ENCODE peak calls at places on chromosomes 13 and 19, in four cellular contexts. K is colonic mucosa, L is tibial nerve, S is neural progenitor cell. X is an unnamed sample.
A peak's percentile ranks its signal among the peaks of the same experiment; 100 is the strongest.

GRCh38 chr19:38838208-38838985 is 6.8 kb upstream of the ECH1 start:
- DNase-seq in K (no peak), L (no peak), S (no peak), X (no peak)

GRCh38 chr19:873084-874019 is 13.9 kb downstream of the CFD start:
- DNase-seq in K (peak; percentile 74), L (no peak), S (peak; percentile 62), X (no peak)

GRCh38 chr19:860481-861098 is 1.1 kb downstream of the CFD start:
- DNase-seq in K (peak; percentile 71), L (peak; percentile 66), S (peak; percentile 75), X (peak; percentile 52)

GRCh38 chr19:32223595-32224370 is 121.6 kb upstream of the ZNF507 start:
- DNase-seq in K (no peak), L (no peak), S (peak; percentile 30), X (no peak)

GRCh38 chr19:55216461-55217198 is 7.3 kb upstream of the PTPRH start:
- DNase-seq in K (peak; percentile 90), L (peak; percentile 73), S (peak; percentile 95), X (peak; percentile 84)

GRCh38 chr13:99548448-99548847 is 47.2 kb downstream of the TM9SF2 start:
- DNase-seq in K (no peak), L (no peak), S (no peak), X (no peak)

GRCh38 chr13:105848494-105848893 is 687.0 kb downstream of the EFNB2 start:
- DNase-seq in K (no peak), L (no peak), S (no peak), X (no peak)

GRCh38 chr19:23817519-23817918 is 58.8 kb upstream of the ZNF681 start:
- DNase-seq in K (peak; percentile 27), L (no peak), S (peak; percentile 25), X (no peak)

GRCh38 chr19:737591-738093 is 13.3 kb upstream of the MISP start:
- DNase-seq in K (peak; percentile 70), L (peak; percentile 24), S (peak; percentile 63), X (peak; percentile 49)

GRCh38 chr19:53898680-53899341 is 10.3 kb upstream of the CACNG7 start:
- DNase-seq in K (no peak), L (no peak), S (peak; percentile 98), X (no peak)

GRCh38 chr13:111864566-111864965 is 202.4 kb upstream of the SOX1 start:
- DNase-seq in K (no peak), L (no peak), S (no peak), X (no peak)

GRCh38 chr13:32734511-32734910 is 148.3 kb downstream of the PDS5B start:
- DNase-seq in K (no peak), L (peak; percentile 21), S (no peak), X (no peak)

GRCh38 chr13:66264976-66265375 is 965.2 kb downstream of the PCDH9 start:
- DNase-seq in K (no peak), L (no peak), S (peak; percentile 15), X (no peak)

GRCh38 chr19:52527954-52528326 is 472 bp downstream of the ZNF808 start:
- DNase-seq in K (no peak), L (no peak), S (peak; percentile 47), X (no peak)

GRCh38 chr13:44298314-44298713 is 75.3 kb upstream of the SERP2 start:
- DNase-seq in K (no peak), L (no peak), S (no peak), X (no peak)

GRCh38 chr13:51704399-51705306 is 99.3 kb downstream of the DHRS12 start:
- DNase-seq in K (no peak), L (no peak), S (no peak), X (no peak)

GRCh38 chr19:39516270-39516669 is 1.3 kb downstream of the SELENOV start:
- DNase-seq in K (no peak), L (no peak), S (no peak), X (no peak)

GRCh38 chr13:74194856-74195255 is 60.7 kb upstream of the KLF12 start:
- DNase-seq in K (no peak), L (no peak), S (no peak), X (no peak)

GRCh38 chr19:14072535-14073231 is at the start of gene MISP3:
- DNase-seq in K (peak; percentile 91), L (no peak), S (peak; percentile 70), X (no peak)

GRCh38 chr13:50415428-50415827 is 400.2 kb downstream of the KCNRG start:
- DNase-seq in K (no peak), L (no peak), S (no peak), X (no peak)

GRCh38 chr13:36608474-36608873 is 65.3 kb upstream of the SERTM1 start:
- DNase-seq in K (no peak), L (no peak), S (no peak), X (no peak)

GRCh38 chr19:45154064-45154827 is 6.5 kb downstream of the NKPD1 start:
- DNase-seq in K (no peak), L (no peak), S (no peak), X (no peak)

GRCh38 chr13:35927554-35927953 is 203.6 kb downstream of the DCLK1 start:
- DNase-seq in K (peak; percentile 20), L (peak; percentile 14), S (no peak), X (no peak)

GRCh38 chr19:38062959-38063786 is 156.2 kb downstream of the SIPA1L3 start:
- DNase-seq in K (no peak), L (no peak), S (peak; percentile 38), X (peak; percentile 69)

GRCh38 chr19:47485210-47485609 is 1.2 kb upstream of the KPTN start:
- DNase-seq in K (no peak), L (no peak), S (no peak), X (no peak)

GRCh38 chr19:58182577-58182988 is 278 bp upstream of the ZNF274 start:
- DNase-seq in K (peak; percentile 93), L (no peak), S (no peak), X (no peak)

GRCh38 chr19:17749912-17750317 is 1.4 kb upstream of the FCHO1 start:
- DNase-seq in K (no peak), L (no peak), S (no peak), X (no peak)

GRCh38 chr13:31755803-31756212 is 16.5 kb downstream of the RXFP2 start:
- DNase-seq in K (no peak), L (no peak), S (no peak), X (no peak)

GRCh38 chr19:33905937-33906577 is 109.4 kb downstream of the KCTD15 start:
- DNase-seq in K (peak; percentile 85), L (no peak), S (peak; percentile 77), X (peak; percentile 64)

GRCh38 chr13:47332149-47332548 is 435.3 kb upstream of the HTR2A start:
- DNase-seq in K (no peak), L (no peak), S (no peak), X (no peak)

GRCh38 chr13:51241720-51242119 is 19.5 kb downstream of the FAM124A start:
- DNase-seq in K (no peak), L (no peak), S (no peak), X (no peak)

GRCh38 chr19:6459356-6460098 is at the start of gene SLC25A23:
- DNase-seq in K (peak; percentile 86), L (peak; percentile 44), S (peak; percentile 89), X (peak; percentile 65)

GRCh38 chr19:55340784-55341147 is 1.1 kb downstream of the KMT5C start:
- DNase-seq in K (peak; percentile 39), L (no peak), S (peak; percentile 66), X (peak; percentile 35)

GRCh38 chr19:6238256-6238642 is 41.5 kb downstream of the MLLT1 start:
- DNase-seq in K (no peak), L (no peak), S (no peak), X (no peak)

GRCh38 chr13:23628765-23629565 is 58.8 kb downstream of the TNFRSF19 start:
- DNase-seq in K (no peak), L (no peak), S (no peak), X (no peak)

GRCh38 chr13:78572459-78572858 is 30.9 kb downstream of the POU4F1 start:
- DNase-seq in K (no peak), L (no peak), S (no peak), X (no peak)

DNA sequence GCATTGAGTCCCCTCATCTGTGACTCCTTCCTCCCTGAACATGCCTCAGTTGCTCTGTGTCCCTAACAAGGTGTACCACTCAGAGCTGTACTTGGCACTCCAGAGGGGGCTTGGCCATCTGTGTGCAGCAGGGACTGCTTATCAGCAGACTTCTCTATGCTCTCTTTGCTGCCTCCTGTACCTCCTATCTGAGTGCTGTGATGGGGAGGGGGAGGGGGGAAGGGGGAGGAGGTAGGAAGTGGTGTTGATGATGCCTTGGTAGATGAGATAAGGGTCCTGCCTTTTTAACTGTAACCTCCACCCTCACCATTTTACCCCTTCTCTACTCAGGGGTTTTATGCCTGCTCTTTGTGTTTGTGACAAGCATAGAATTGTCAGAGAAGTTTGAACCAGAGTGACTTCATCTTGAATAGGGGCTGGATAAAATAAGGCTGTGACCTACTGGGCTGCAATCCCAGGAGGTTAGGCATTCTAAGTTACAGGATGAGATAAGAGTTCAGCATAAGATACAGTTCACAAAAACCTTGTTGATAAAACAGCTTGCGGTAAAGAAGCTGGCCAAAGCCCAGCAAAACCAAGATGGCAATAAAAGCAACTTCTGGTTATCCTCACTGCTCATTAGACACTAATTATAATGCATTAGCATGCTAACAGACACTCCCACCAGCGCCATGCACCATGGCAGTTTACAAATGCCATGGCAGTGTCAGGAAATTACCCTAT is 13.2 kb downstream of the PCDH8 start:
- DNase-seq in K (no peak), L (no peak), S (no peak), X (no peak)
- TF ChIP-seq CTCF in K (no peak), L (no peak), S (no peak), X (no peak)

DNA sequence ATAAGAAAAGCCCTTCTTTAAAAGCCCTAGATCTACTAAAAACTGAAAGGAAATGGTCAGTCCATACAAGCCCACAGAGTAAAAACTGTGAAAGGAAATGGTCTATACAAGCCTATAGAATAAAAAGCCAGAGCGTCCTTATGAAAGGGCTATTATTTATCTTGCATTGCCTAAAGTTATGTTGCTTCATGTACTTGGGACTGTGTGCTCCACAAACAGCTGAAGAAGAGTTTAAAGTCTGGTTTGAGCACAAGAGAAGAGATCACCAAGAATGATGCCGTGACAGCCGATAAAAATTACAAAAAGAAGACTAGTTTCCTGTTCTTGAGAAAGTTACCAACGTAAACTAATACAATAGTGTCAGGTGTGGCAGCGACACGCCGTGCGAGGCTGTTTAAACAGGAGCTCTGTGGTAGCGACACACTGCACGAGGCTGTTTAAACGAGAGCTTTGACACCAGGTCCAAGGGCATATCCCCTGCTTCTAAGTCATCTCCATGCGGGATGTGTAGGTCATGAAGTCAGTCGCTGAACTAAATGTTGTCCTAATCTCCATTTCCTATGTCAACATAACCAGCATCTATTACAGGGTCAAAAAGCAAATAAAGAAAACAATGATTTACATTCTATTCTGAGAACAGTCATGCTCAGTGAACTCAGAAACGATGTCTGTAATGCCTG is 24.9 kb downstream of the PCID2 start:
- DNase-seq in K (no peak), L (no peak), S (no peak), X (no peak)
- TF ChIP-seq CTCF in K (no peak), L (no peak), S (no peak), X (no peak)

GRCh38 chr13:27043013-27043412 is 128.6 kb downstream of the USP12 start:
- DNase-seq in K (no peak), L (peak; percentile 41), S (no peak), X (no peak)
- TF ChIP-seq CTCF in K (no peak), L (no peak), S (no peak), X (no peak)

GRCh38 chr19:19458110-19458816 is 52.8 kb downstream of the GATAD2A start:
- DNase-seq in K (no peak), L (no peak), S (no peak), X (no peak)
- TF ChIP-seq CTCF in K (no peak), L (no peak), S (no peak), X (no peak)

X was measured in progenitor cell of endocrine pancreas.